ENCODE peak calls at places on chromosomes 4 and X, in four cellular contexts. J is GM12865, V is mesothelial cell of epicardium, F is A673. W is an unnamed sample.

GRCh38 chr4:185256444-185256843 is 47.0 kb downstream of the SNX25 start:
- DNase-seq in V (no peak), J (no peak), F (no peak), W (no peak)

GRCh38 chrX:22069586-22069985 is 37.5 kb downstream of the PHEX start:
- DNase-seq in F (no peak), J (no peak), V (no peak), W (no peak)

GRCh38 chr4:185716008-185716976 is 95.7 kb downstream of the SORBS2 start:
- DNase-seq in J (no peak), V (no peak), F (no peak), W (no peak)

GRCh38 chr4:77025643-77026321 is 50.0 kb downstream of the CCNI start:
- DNase-seq in F (no peak), J (peak), V (no peak), W (no peak)

GRCh38 chr4:4865705-4866123 is 6.2 kb downstream of the MSX1 start:
- DNase-seq in J (no peak), F (no peak), V (no peak), W (no peak)

GRCh38 chrX:124497386-124497785 is 151.0 kb downstream of the SH2D1A start:
- DNase-seq in V (no peak), J (no peak), F (no peak), W (no peak)

GRCh38 chr4:88219099-88219498 is 60.7 kb upstream of the ABCG2 start:
- DNase-seq in F (peak), J (peak), V (no peak), W (no peak)

GRCh38 chr4:3783691-3784306 is 17.6 kb downstream of the ADRA2C start:
- DNase-seq in F (peak), V (no peak), J (peak), W (peak)

GRCh38 chrX:123745511-123745910 is 12.7 kb upstream of the THOC2 start:
- DNase-seq in J (no peak), F (no peak), V (no peak), W (no peak)

GRCh38 chrX:1466971-1467561 is 14.4 kb upstream of the ASMTL start:
- DNase-seq in V (no peak), F (no peak), J (peak), W (no peak)

GRCh38 chr4:159127745-159128518 is 25.1 kb downstream of the RAPGEF2 start:
- DNase-seq in J (no peak), F (no peak), V (no peak), W (no peak)

GRCh38 chr4:28225689-28226353 is 1365.2 kb downstream of the STIM2 start:
- DNase-seq in V (no peak), F (peak), J (no peak), W (no peak)

GRCh38 chrX:18415386-18415785 is 10.0 kb upstream of the CDKL5 start:
- DNase-seq in J (no peak), V (no peak), F (no peak), W (no peak)

GRCh38 chr4:25029479-25030282 is 1.1 kb downstream of the LGI2 start:
- DNase-seq in J (no peak), F (no peak), V (no peak), W (no peak)

GRCh38 chrX:150352581-150352980 is 10.5 kb upstream of the MAMLD1 start:
- DNase-seq in J (no peak), V (no peak), F (no peak), W (no peak)

GRCh38 chr4:7391637-7392437 is 42.9 kb downstream of the PSAPL1 start:
- DNase-seq in J (no peak), V (no peak), F (no peak), W (no peak)

GRCh38 chr4:127240721-127241120 is 392.0 kb upstream of the INTU start:
- DNase-seq in V (no peak), F (no peak), J (no peak), W (no peak)

GRCh38 chr4:179097741-179098140 is 1655.5 kb upstream of the AGA start:
- DNase-seq in V (peak), J (peak), F (peak), W (peak)

GRCh38 chrX:2696698-2697215 is 5.7 kb downstream of the CD99 start:
- DNase-seq in V (no peak), J (peak), F (peak), W (no peak)

GRCh38 chrX:4243759-4244158 is 530.3 kb upstream of the PRKX start:
- DNase-seq in J (no peak), F (no peak), V (no peak), W (no peak)

GRCh38 chr4:3668825-3669552 is 97.2 kb upstream of the ADRA2C start:
- DNase-seq in V (no peak), J (no peak), F (no peak), W (no peak)

GRCh38 chr4:38449506-38450174 is 214.4 kb upstream of the KLF3 start:
- DNase-seq in J (no peak), V (no peak), F (no peak), W (no peak)

GRCh38 chr4:105895609-105896460 is 564 bp downstream of the NPNT start:
- DNase-seq in F (peak), J (peak), V (peak), W (peak)

GRCh38 chrX:134246282-134246681 is 9.3 kb downstream of the CCDC160 start:
- DNase-seq in V (no peak), J (peak), F (no peak), W (no peak)

GRCh38 chrX:15946783-15947550 is 92.4 kb upstream of the AP1S2 start:
- DNase-seq in J (no peak), V (no peak), F (peak), W (no peak)

GRCh38 chrX:68929332-68930150 is 100.7 kb downstream of the EFNB1 start:
- DNase-seq in J (no peak), V (no peak), F (peak), W (no peak)

GRCh38 chrX:47644557-47645091 is 5.7 kb downstream of the ELK1 start:
- DNase-seq in V (no peak), F (peak), J (no peak), W (peak)

DNA sequence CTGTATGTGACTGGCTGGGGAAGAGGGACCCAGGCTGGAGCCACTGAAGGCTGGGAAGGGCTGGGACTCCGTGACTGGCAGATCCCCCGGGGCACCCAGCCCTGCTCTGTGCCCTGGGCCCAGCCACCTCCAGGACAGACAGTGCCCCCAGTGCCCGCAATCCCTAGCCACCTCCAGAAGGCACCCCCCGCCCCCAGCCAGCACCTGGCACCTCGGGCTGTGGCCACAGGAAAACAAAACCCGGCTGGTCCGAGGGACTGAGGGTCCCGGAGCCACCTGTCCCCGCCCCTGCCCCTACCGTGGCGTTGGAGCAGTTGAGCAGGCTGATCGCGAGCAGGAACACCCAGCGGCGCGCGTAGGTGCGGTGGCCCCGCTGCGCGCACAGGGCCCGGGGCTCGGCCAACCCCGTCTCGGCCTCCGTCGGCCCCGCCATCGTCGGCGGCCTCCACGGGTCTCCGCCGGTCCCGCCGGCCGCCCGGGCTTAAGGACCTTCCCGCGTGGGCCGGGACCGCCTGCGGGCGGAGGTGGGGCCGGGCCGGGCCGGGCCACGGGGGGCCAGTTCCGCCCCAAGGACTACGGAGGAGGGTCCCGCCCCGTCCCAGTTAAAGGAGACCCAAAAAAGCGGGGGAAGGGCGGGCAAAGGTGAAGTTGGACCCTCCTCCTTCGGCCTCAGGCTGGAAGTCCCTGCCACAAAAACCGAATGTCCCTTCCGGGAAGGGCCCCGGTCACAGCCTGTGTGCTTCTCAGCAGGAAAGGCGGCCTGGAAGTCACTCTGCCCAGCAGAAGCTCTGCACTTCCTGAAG is at the start of gene SLC49A3:
- DNase-seq in J (no peak), F (no peak), V (no peak), W (no peak)
- TF ChIP-seq CTCF in J (no peak), F (no peak), V (no peak), W (no peak)

GRCh38 chr4:177987896-177988295 is 545.7 kb upstream of the AGA start:
- DNase-seq in V (no peak), F (no peak), J (no peak), W (no peak)

GRCh38 chr4:177986236-177986635 is 544.0 kb upstream of the AGA start:
- DNase-seq in F (no peak), V (no peak), J (no peak), W (no peak)
- TF ChIP-seq CTCF in F (no peak), V (no peak), J (no peak), W (no peak)

DNA sequence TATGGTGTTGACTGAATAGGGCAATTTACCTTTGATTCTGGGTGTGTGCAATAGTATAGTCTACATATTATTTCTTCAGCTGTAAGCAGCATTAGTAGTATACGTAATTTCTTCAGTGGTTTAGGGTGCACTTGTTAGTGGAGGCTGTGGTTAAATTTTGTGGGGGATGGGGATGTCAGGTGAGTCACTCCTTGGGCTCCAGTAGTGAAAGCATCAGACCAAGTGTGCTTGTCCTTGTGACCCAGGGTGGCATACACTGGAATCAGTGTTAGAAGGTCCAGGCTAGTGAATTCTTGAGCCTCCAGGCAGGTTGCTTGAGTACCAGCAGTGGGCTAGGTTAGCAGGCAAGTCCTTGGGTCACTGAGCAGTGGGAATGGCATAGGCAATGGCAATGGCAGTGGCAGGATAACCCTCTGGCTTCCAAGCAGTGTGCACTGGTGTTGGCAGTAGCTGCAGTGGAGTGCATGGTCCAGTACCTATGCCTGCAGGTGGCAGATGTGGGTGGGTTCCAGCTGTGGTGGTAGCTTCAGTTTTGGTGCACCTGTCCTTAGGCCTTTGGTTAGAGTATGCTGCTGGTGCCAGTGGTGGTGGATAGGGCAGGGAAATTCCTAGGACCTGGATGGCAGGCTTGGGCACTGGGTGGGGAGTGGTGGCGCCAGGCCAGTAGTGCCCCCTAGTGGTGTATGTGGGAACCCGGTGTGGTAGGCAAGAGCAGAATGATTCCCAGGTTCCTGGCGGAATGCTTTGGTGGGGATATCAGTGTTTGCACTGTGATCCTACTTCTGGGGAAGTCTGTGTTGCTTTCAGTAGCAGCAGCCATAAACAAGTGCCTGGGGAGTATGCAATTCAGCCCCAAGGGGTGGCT is 531.0 kb downstream of the SMARCA1 start:
- DNase-seq in V (no peak), J (no peak), F (no peak), W (no peak)
- TF ChIP-seq CTCF in V (no peak), J (no peak), F (peak), W (no peak)

GRCh38 chr4:17500574-17500973 is 11.3 kb downstream of the QDPR start:
- DNase-seq in F (no peak), J (no peak), V (no peak), W (no peak)

GRCh38 chr4:17497890-17498523 is 13.9 kb downstream of the QDPR start:
- DNase-seq in J (no peak), F (no peak), V (no peak), W (no peak)

GRCh38 chr4:17504081-17504480 is 7.8 kb downstream of the QDPR start:
- DNase-seq in V (no peak), F (peak), J (no peak), W (no peak)

DNA sequence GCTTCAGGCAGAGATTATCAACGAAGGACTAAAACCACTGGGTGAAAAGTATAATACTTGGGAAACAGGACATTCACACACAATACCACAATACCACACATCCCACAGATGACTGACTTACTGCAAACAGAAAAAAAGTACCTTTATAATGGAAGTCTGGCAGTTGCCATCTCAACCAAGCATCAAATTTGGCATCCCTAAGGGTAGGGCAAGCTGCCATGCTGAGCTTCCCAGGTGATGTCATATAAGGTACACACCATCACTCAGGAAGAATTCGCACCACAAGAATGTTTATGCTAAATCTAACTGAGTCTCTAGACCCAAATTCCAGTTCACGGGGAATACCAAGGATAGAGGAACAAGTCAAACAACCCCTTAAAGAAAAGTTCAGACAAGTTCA is 9.1 kb downstream of the QDPR start:
- DNase-seq in V (no peak), F (no peak), J (no peak), W (no peak)
- TF ChIP-seq CTCF in V (no peak), F (no peak), J (no peak), W (no peak)

DNA sequence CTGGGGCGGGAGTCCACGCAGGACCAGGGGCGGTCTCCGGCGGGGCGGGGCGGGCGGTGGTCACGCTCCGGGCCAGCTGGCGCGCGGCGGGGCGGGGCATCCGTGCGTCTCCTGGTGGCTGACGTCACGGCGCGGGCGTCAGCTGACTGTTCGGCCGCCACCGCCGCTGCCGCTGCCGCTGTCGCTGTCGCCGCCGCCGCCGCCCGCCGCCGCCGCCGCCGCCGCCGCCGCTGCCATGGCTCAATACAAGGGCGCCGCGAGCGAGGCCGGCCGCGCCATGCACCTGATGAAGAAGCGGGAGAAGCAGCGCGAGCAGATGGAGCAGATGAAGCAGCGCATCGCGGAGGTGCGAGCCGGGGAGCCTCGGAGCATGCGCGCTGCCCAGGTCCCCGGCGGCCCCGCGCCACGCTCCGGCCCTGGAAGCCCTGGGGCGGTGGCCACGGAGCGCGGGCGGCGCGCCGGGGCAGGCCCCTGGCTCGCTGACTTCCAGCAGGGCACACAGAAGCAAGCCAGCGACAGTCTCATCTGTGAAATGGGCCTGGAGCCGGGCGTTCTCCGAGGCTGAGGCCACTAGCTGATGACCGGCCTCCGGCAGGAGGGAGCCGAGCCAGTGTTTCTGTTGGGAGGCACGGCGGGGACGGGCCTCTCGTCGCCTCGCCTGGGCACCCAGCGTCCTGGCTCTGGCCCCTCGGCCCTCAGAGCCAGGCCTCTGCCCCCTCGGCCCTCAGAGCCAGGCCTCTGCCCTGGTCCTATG is at the start of gene FAM50A:
- DNase-seq in V (peak), J (peak), F (peak), W (peak)
- TF ChIP-seq CTCF in V (no peak), J (no peak), F (no peak), W (no peak)

GRCh38 chr4:154082760-154083530 is 294.1 kb upstream of the SFRP2 start:
- DNase-seq in V (no peak), F (peak), J (peak), W (peak)
- TF ChIP-seq CTCF in V (no peak), F (peak), J (peak), W (peak)

GRCh38 chrX:78119521-78120227 is 15.6 kb downstream of the PGK1 start:
- DNase-seq in J (peak), V (no peak), F (no peak), W (no peak)
- TF ChIP-seq CTCF in J (no peak), V (no peak), F (peak), W (peak)

W was measured in neural crest cell.